ENCODE peak calls at places on chromosomes 5 and 9, in ten cellular contexts. A, D, X, I, K, O, F, J, P and U are unnamed samples.

GRCh38 chr5:141880961-141881801 is 3.0 kb upstream of the PCDH1 start:
- DNase-seq in A (no peak), D (no peak), X (no peak), I (no peak), K (no peak), O (peak; percentile 32), F (no peak), J (peak; percentile 52), P (no peak), U (no peak)

GRCh38 chr9:126173929-126174328 is 152.7 kb upstream of the MVB12B start:
- DNase-seq in A (no peak), D (no peak), X (no peak), I (no peak), K (no peak), O (no peak), F (no peak), J (no peak), P (no peak), U (no peak)

GRCh38 chr5:178149199-178149932 is 4.3 kb downstream of the NHP2 start:
- DNase-seq in A (no peak), D (no peak), X (no peak), I (no peak), K (peak; percentile 12), O (no peak), F (no peak), J (no peak), P (no peak), U (no peak)

GRCh38 chr9:136341042-136341655 is 13.8 kb downstream of the GPSM1 start:
- DNase-seq in A (no peak), D (no peak), X (no peak), I (peak; percentile 96), K (no peak), O (no peak), F (no peak), J (peak; percentile 63), P (no peak), U (no peak)

GRCh38 chr5:446066-446725 is 3.2 kb downstream of the EXOC3 start:
- DNase-seq in A (no peak), D (no peak), X (no peak), I (no peak), K (no peak), O (no peak), F (peak; percentile 12), J (no peak), P (no peak), U (no peak)

GRCh38 chr9:132192728-132193127 is 30.9 kb downstream of the NTNG2 start:
- DNase-seq in A (peak; percentile 28), D (no peak), X (peak; percentile 6), I (no peak), K (no peak), O (no peak), F (no peak), J (no peak), P (no peak), U (no peak)

GRCh38 chr5:134466241-134467069 is 54.8 kb upstream of the CDKN2AIPNL start:
- DNase-seq in A (peak; percentile 64), D (peak; percentile 38), X (no peak), I (peak; percentile 100), K (peak; percentile 63), O (peak; percentile 72), F (peak; percentile 96), J (peak; percentile 99), P (peak; percentile 89), U (peak; percentile 88)

GRCh38 chr9:100641166-100641565 is 63.3 kb downstream of the CAVIN4 start:
- DNase-seq in A (no peak), D (no peak), X (no peak), I (no peak), K (no peak), O (no peak), F (no peak), J (no peak), P (no peak), U (no peak)

GRCh38 chr5:142316051-142316450 is 8.8 kb downstream of the SPRY4 start:
- DNase-seq in A (no peak), D (no peak), X (no peak), I (no peak), K (peak; percentile 69), O (peak; percentile 49), F (no peak), J (no peak), P (no peak), U (no peak)

GRCh38 chr5:111902436-111902835 is 145.4 kb upstream of the NREP start:
- DNase-seq in A (no peak), D (no peak), X (no peak), I (no peak), K (no peak), O (no peak), F (no peak), J (no peak), P (no peak), U (no peak)

GRCh38 chr9:89291741-89292140 is 19.3 kb upstream of the CKS2 start:
- DNase-seq in A (no peak), D (no peak), X (no peak), I (no peak), K (no peak), O (no peak), F (no peak), J (no peak), P (no peak), U (no peak)

GRCh38 chr9:104494808-104495207 is 9.3 kb upstream of the OR13F1 start:
- DNase-seq in A (no peak), D (no peak), X (no peak), I (no peak), K (no peak), O (no peak), F (no peak), J (no peak), P (no peak), U (no peak)

GRCh38 chr9:129416831-129417604 is 203.9 kb downstream of the C9orf50 start:
- DNase-seq in A (no peak), D (peak; percentile 46), X (no peak), I (no peak), K (no peak), O (no peak), F (no peak), J (peak; percentile 5), P (no peak), U (no peak)

GRCh38 chr9:104075801-104076753 is 18.0 kb upstream of the SMC2 start:
- DNase-seq in A (no peak), D (no peak), X (no peak), I (no peak), K (peak; percentile 66), O (peak; percentile 70), F (no peak), J (no peak), P (no peak), U (no peak)

GRCh38 chr9:109619310-109619709 is 121.2 kb upstream of the PTPN3 start:
- DNase-seq in A (no peak), D (no peak), X (no peak), I (no peak), K (no peak), O (no peak), F (no peak), J (no peak), P (no peak), U (no peak)

DNA sequence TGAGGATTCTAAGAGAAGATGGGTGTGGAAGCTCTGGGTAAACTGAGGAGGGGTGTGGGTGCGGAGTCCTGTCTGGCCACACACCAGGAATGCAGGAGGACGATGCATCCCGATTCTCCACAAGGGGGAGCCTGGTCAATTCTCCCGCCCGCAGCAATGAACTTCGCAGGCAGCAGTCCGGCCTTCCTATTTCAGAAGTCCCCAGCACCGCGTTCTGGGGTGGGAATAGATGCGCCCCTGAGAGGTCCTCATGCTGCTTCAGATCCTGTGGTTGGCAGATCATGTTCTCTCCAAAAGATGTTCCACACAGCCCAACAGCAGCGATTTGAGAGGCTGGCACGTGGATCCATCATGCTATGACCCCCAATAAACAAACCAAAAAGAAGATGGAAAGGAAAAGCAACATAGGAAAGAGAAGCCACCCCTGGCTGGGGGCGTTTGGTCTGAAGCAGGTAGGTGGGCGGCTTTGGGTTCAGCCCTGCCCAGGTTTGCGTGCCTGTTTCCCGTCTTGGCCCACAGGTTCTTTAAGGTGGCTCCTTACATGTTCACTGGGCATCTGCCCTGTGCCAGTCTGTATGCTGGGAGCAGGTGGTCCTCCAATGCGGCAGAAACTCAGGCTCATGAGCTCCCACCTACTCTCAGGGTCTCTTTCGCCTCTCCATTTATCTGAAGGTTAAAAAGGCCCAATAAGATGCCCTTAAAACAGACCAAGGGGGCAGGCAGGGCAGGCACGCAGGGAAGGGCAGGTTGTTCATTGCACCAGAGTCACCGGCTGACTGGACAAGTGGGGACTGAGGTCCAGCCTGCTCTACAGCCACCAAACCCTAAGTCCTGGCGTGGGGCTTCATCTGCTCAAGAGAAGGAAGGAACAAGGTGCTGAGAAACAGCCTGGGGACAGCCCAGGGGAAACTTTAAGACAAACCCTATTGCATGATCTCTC is 171.6 kb downstream of the PAX5 start:
- DNase-seq in A (peak; percentile 66), D (no peak), X (no peak), I (peak; percentile 52), K (peak; percentile 25), O (peak; percentile 21), F (peak; percentile 77), J (no peak), P (peak; percentile 74), U (no peak)
- TF ChIP-seq CTCF in A (peak; percentile 65), D (peak; percentile 84), X (peak; percentile 80), I (peak; percentile 52), K (peak; percentile 74), O (peak; percentile 85), F (peak; percentile 79), J (peak; percentile 24), P (peak; percentile 44), U (peak; percentile 22)

GRCh38 chr5:159975462-159976019 is 33.4 kb upstream of the TTC1 start:
- DNase-seq in A (peak; percentile 43), D (peak; percentile 77), X (peak; percentile 91), I (no peak), K (peak; percentile 97), O (peak; percentile 97), F (no peak), J (no peak), P (no peak), U (no peak)
- TF ChIP-seq CTCF in A (no peak), D (peak; percentile 65), X (peak; percentile 74), I (no peak), K (peak; percentile 70), O (peak; percentile 69), F (peak; percentile 27), J (no peak), P (no peak), U (no peak)

GRCh38 chr9:127418037-127418471 is 6.1 kb upstream of the ZNF79 start:
- DNase-seq in A (peak; percentile 32), D (no peak), X (no peak), I (no peak), K (no peak), O (no peak), F (peak; percentile 89), J (no peak), P (peak; percentile 82), U (no peak)
- TF ChIP-seq CTCF in A (peak; percentile 7), D (peak; percentile 25), X (no peak), I (no peak), K (no peak), O (peak; percentile 37), F (peak; percentile 69), J (no peak), P (no peak), U (no peak)

DNA sequence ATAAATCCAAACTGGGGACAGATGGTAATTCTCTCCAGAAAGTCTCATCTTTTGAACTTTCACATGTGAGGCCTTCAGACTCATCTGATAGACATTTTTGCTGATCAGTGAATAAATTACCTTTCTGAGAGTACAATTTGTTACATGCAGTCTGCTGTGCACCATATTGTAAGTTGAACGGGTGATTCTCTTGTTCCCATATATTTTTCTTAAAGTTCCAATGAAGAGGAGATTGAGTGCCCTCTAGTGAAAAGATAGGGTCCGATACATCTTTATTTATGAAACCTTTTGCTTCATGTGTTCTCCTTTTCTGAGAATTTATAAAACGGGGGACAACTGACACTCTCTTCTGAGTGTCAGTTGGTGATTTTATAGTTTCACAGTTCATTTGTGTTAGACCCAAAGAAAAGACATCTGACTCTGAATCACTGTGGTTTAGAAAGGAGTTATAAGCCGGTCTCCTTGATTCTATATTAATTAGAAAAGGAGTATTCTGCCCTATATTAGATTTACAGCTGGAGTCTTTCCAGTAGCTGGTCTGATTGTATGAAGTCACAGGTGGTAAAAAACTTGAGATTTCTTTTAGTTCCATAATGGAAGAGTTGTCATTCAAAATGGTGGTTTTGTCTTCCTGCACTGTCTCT is 30.4 kb downstream of the GNG10 start:
- DNase-seq in A (no peak), D (peak; percentile 19), X (peak; percentile 4), I (no peak), K (peak; percentile 41), O (peak; percentile 33), F (no peak), J (no peak), P (no peak), U (no peak)
- TF ChIP-seq CTCF in A (peak; percentile 17), D (peak; percentile 31), X (peak; percentile 55), I (peak; percentile 41), K (peak; percentile 48), O (peak; percentile 74), F (peak; percentile 57), J (no peak), P (no peak), U (no peak)